ENCODE peak calls at places on chromosome 14, in four cellular contexts. U is LoVo, V is ELF-1, F is cardiac fibroblast. T is an unnamed sample.

GRCh38 chr14:58701576-58701975 is 63.8 kb downstream of the DACT1 start:
- DNase-seq in U (no peak), F (no peak), V (no peak), T (no peak)

GRCh38 chr14:79661762-79662161 is 549.5 kb downstream of the DIO2 start:
- DNase-seq in F (peak; percentile 13), V (no peak), U (no peak), T (no peak)

GRCh38 chr14:95157987-95158712 is 821 bp upstream of the DICER1 start:
- DNase-seq in V (peak; percentile 44), U (no peak), F (no peak), T (no peak)

GRCh38 chr14:22218729-22219128 is 370.3 kb downstream of the DAD1 start:
- DNase-seq in U (no peak), V (no peak), F (no peak), T (no peak)

GRCh38 chr14:22226381-22226780 is 362.6 kb downstream of the DAD1 start:
- DNase-seq in U (no peak), V (no peak), F (no peak), T (no peak)

GRCh38 chr14:101813171-101813759 is 51.8 kb downstream of the PPP2R5C start:
- DNase-seq in V (no peak), F (no peak), U (no peak), T (no peak)

GRCh38 chr14:96925422-96925821 is 128.2 kb downstream of the VRK1 start:
- DNase-seq in U (no peak), F (no peak), V (peak; percentile 46), T (no peak)

GRCh38 chr14:75274899-75275569 is 3.6 kb upstream of the FOS start:
- DNase-seq in U (no peak), F (peak; percentile 44), V (peak; percentile 35), T (no peak)

GRCh38 chr14:50311974-50312733 is at the start of the genes DMAC2L and L2HGDH:
- DNase-seq in F (peak; percentile 93), U (peak; percentile 93), V (peak; percentile 98), T (peak; percentile 97)

GRCh38 chr14:47439953-47440352 is 235.5 kb downstream of the MDGA2 start:
- DNase-seq in F (no peak), V (no peak), U (no peak), T (no peak)

GRCh38 chr14:55073856-55074255 is 22.4 kb downstream of the MAPK1IP1L start:
- DNase-seq in V (no peak), U (no peak), F (peak; percentile 79), T (no peak)